ENCODE peak calls at places on chromosomes 11 and 22, in seven cellular contexts. J is effector CD4-positive, alpha-beta T cell; Y is NCI-H1105; I is astrocyte of the spinal cord; M is stimulated activated CD4-positive, alpha-beta T cell treated with anti-CD3 and anti-CD28 coated beads, Interleukin-1b, Interleukin-23, amount 100 ng/mL, for 48 hours; X is NCI-H1092 treated with DMSO at 0.1 percent for 48 hours; A is memory B cell. O is an unnamed sample.

GRCh38 chr11:125517116-125517804 is 21.2 kb upstream of the FEZ1 start:
- DNase-seq in J (no peak), Y (peak; percentile 46), I (peak; percentile 84), M (no peak), X (peak; percentile 28), A (no peak), O (no peak)

GRCh38 chr11:7579226-7579825 is 65.5 kb downstream of the PPFIBP2 start:
- DNase-seq in J (no peak), Y (no peak), I (peak; percentile 41), M (no peak), X (no peak), A (no peak), O (no peak)

GRCh38 chr11:44136176-44136945 is 40.9 kb downstream of the EXT2 start:
- DNase-seq in J (no peak), Y (no peak), I (no peak), M (no peak), X (no peak), A (no peak), O (no peak)

GRCh38 chr11:41461057-41461681 is 1.7 kb upstream of the LRRC4C start:
- DNase-seq in J (no peak), Y (peak; percentile 46), I (peak; percentile 17), M (no peak), X (no peak), A (no peak), O (peak; percentile 31)

GRCh38 chr22:50688448-50688847 is 15.8 kb downstream of the SHANK3 start:
- DNase-seq in J (no peak), Y (no peak), I (no peak), M (no peak), X (no peak), A (no peak), O (no peak)

GRCh38 chr11:97092823-97093222 is 703.0 kb downstream of the JRKL start:
- DNase-seq in J (no peak), Y (no peak), I (no peak), M (no peak), X (no peak), A (no peak), O (no peak)

GRCh38 chr11:455566-456147 is 5.6 kb downstream of the PTDSS2 start:
- DNase-seq in J (no peak), Y (no peak), I (no peak), M (no peak), X (no peak), A (no peak), O (no peak)

GRCh38 chr11:72773291-72773690 is 20.6 kb downstream of the STARD10 start:
- DNase-seq in J (no peak), Y (no peak), I (peak; percentile 85), M (no peak), X (no peak), A (no peak), O (no peak)

GRCh38 chr11:4658629-4659453 is 15.1 kb downstream of the OR51E1 start:
- DNase-seq in J (no peak), Y (no peak), I (no peak), M (no peak), X (no peak), A (no peak), O (no peak)

GRCh38 chr22:19990188-19990587 is 26.4 kb downstream of the ARVCF start:
- DNase-seq in J (no peak), Y (no peak), I (no peak), M (no peak), X (no peak), A (no peak), O (no peak)

GRCh38 chr11:85941380-85941973 is 86.3 kb downstream of the CCDC83 start:
- DNase-seq in J (no peak), Y (peak; percentile 61), I (peak; percentile 68), M (peak; percentile 54), X (peak; percentile 12), A (no peak), O (peak; percentile 28)

GRCh38 chr11:34250732-34251639 is 106.8 kb downstream of the ABTB2 start:
- DNase-seq in J (peak; percentile 63), Y (no peak), I (no peak), M (peak; percentile 79), X (no peak), A (peak; percentile 65), O (no peak)

GRCh38 chr11:111983187-111983986 is 41.8 kb upstream of the DLAT start:
- DNase-seq in J (no peak), Y (no peak), I (peak; percentile 46), M (no peak), X (no peak), A (no peak), O (peak; percentile 13)

GRCh38 chr22:23261900-23262450 is 81.7 kb downstream of the BCR start:
- DNase-seq in J (no peak), Y (no peak), I (no peak), M (no peak), X (no peak), A (no peak), O (no peak)

GRCh38 chr11:76075699-76076098 is 130.6 kb downstream of the WNT11 start:
- DNase-seq in J (no peak), Y (no peak), I (no peak), M (no peak), X (no peak), A (no peak), O (no peak)

GRCh38 chr11:13463779-13464290 is 813 bp upstream of the BTBD10 start:
- DNase-seq in J (no peak), Y (no peak), I (no peak), M (no peak), X (no peak), A (peak; percentile 26), O (no peak)

O was measured in NCI-H2081.